ENCODE peak calls at places on chromosomes 6 and 20, in five cellular contexts. X, A, N, C and K are unnamed samples.

GRCh38 chr20:34262488-34263288 is 21.5 kb downstream of the ASIP start:
- DNase-seq in X (no peak), A (no peak), N (no peak), C (no peak), K (peak)

GRCh38 chr6:112990971-112991370 is 643.8 kb downstream of the RFPL4B start:
- DNase-seq in X (no peak), A (no peak), N (no peak), C (no peak), K (no peak)

GRCh38 chr20:12847862-12848261 is 160.9 kb upstream of the SPTLC3 start:
- DNase-seq in X (no peak), A (no peak), N (no peak), C (no peak), K (no peak)

GRCh38 chr6:1947922-1948321 is 297.5 kb downstream of the GMDS start:
- DNase-seq in X (no peak), A (no peak), N (no peak), C (no peak), K (no peak)

GRCh38 chr6:35491558-35492541 is 5.0 kb downstream of the TEAD3 start:
- DNase-seq in X (no peak), A (no peak), N (no peak), C (no peak), K (no peak)

GRCh38 chr6:27542485-27542884 is 69.6 kb upstream of the ZNF184 start:
- DNase-seq in X (no peak), A (no peak), N (no peak), C (no peak), K (no peak)

GRCh38 chr6:20707166-20707485 is 172.9 kb downstream of the CDKAL1 start:
- DNase-seq in X (no peak), A (no peak), N (no peak), C (no peak), K (no peak)

GRCh38 chr20:59157961-59158541 is 5.6 kb upstream of the ZNF831 start:
- DNase-seq in X (no peak), A (no peak), N (no peak), C (no peak), K (no peak)

GRCh38 chr6:10419749-10420545 is 5.1 kb upstream of the TFAP2A start:
- DNase-seq in X (no peak), A (no peak), N (no peak), C (peak), K (no peak)

GRCh38 chr6:36827261-36828079 is 11.8 kb downstream of the CPNE5 start:
- DNase-seq in X (no peak), A (no peak), N (no peak), C (peak), K (peak)

GRCh38 chr6:24643925-24644324 is 2.1 kb downstream of the KIAA0319 start:
- DNase-seq in X (no peak), A (no peak), N (no peak), C (peak), K (no peak)

GRCh38 chr6:75213732-75214131 is 7.9 kb upstream of the COL12A1 start:
- DNase-seq in X (no peak), A (no peak), N (peak), C (no peak), K (no peak)

GRCh38 chr20:23350855-23351838 is 556 bp downstream of the NXT1 start:
- DNase-seq in X (peak), A (peak), N (peak), C (peak), K (no peak)

GRCh38 chr6:99093781-99094180 is 146.0 kb upstream of the FBXL4 start:
- DNase-seq in X (no peak), A (no peak), N (no peak), C (no peak), K (no peak)

GRCh38 chr20:63454729-63455567 is 17.5 kb downstream of the KCNQ2 start:
- DNase-seq in X (no peak), A (no peak), N (no peak), C (no peak), K (no peak)

GRCh38 chr6:137016366-137016765 is 28.4 kb downstream of the IL20RA start:
- DNase-seq in X (no peak), A (no peak), N (no peak), C (no peak), K (no peak)

GRCh38 chr6:143632894-143633293 is 44.9 kb upstream of the PHACTR2 start:
- DNase-seq in X (no peak), A (no peak), N (no peak), C (no peak), K (no peak)

GRCh38 chr6:161001421-161001820 is 9.9 kb downstream of the MAP3K4 start:
- DNase-seq in X (no peak), A (no peak), N (no peak), C (no peak), K (no peak)

GRCh38 chr20:37479275-37479674 is 41.8 kb upstream of the NNAT start:
- DNase-seq in X (no peak), A (no peak), N (no peak), C (no peak), K (no peak)

GRCh38 chr6:149033454-149034241 is 283.9 kb upstream of the TAB2 start:
- DNase-seq in X (no peak), A (no peak), N (peak), C (no peak), K (no peak)

GRCh38 chr20:61185841-61186601 is 66.0 kb upstream of the CDH4 start:
- DNase-seq in X (no peak), A (no peak), N (no peak), C (peak), K (peak)

GRCh38 chr6:143441680-143442359 is 8.7 kb downstream of the ADAT2 start:
- DNase-seq in X (no peak), A (no peak), N (no peak), C (no peak), K (peak)

GRCh38 chr6:20533746-20534294 is 437 bp upstream of the CDKAL1 start:
- DNase-seq in X (no peak), A (no peak), N (no peak), C (no peak), K (no peak)

GRCh38 chr20:20666359-20666758 is 46.1 kb downstream of the RALGAPA2 start:
- DNase-seq in X (no peak), A (no peak), N (no peak), C (no peak), K (no peak)

GRCh38 chr6:132669690-132670291 is 10.8 kb upstream of the TAAR1 start:
- DNase-seq in X (no peak), A (no peak), N (peak), C (no peak), K (no peak)